ENCODE peak calls at places on chromosomes 5 and 9, in seven cellular contexts. One of them, this sample, is unnamed.

GRCh38 chr5:32017638-32018429 is 156.3 kb downstream of the GOLPH3 start:
- ATAC-seq in activated CD8-positive, alpha-beta T cell treated with anti-CD3 and anti-CD28 coated beads, Interleukin-2, amount 10 ng/mL, durations not matched to agents 7 days and 5 days: peak
- ATAC-seq in HCT116: no peak
- ATAC-seq in aorta: peak
- ATAC-seq in foreskin keratinocyte: peak
- ATAC-seq in PC-3: no peak
- ATAC-seq in heart left ventricle: peak
- ATAC-seq in this sample: no peak

GRCh38 chr5:109454726-109455505 is 45.1 kb upstream of the PJA2 start:
- ATAC-seq in PC-3: no peak
- ATAC-seq in foreskin keratinocyte: no peak
- ATAC-seq in HCT116: no peak
- ATAC-seq in aorta: peak
- ATAC-seq in activated CD8-positive, alpha-beta T cell treated with anti-CD3 and anti-CD28 coated beads, Interleukin-2, amount 10 ng/mL, durations not matched to agents 7 days and 5 days: no peak
- ATAC-seq in heart left ventricle: peak
- ATAC-seq in this sample: peak

GRCh38 chr5:936149-937144 is 43.8 kb downstream of the TRIP13 start:
- ATAC-seq in foreskin keratinocyte: no peak
- ATAC-seq in PC-3: no peak
- ATAC-seq in heart left ventricle: no peak
- ATAC-seq in activated CD8-positive, alpha-beta T cell treated with anti-CD3 and anti-CD28 coated beads, Interleukin-2, amount 10 ng/mL, durations not matched to agents 7 days and 5 days: no peak
- ATAC-seq in HCT116: no peak
- ATAC-seq in aorta: no peak
- ATAC-seq in this sample: no peak

GRCh38 chr5:59648949-59649921 is 244.3 kb downstream of the PDE4D start:
- ATAC-seq in PC-3: no peak
- ATAC-seq in activated CD8-positive, alpha-beta T cell treated with anti-CD3 and anti-CD28 coated beads, Interleukin-2, amount 10 ng/mL, durations not matched to agents 7 days and 5 days: no peak
- ATAC-seq in aorta: no peak
- ATAC-seq in foreskin keratinocyte: no peak
- ATAC-seq in HCT116: no peak
- ATAC-seq in heart left ventricle: peak
- ATAC-seq in this sample: no peak

GRCh38 chr5:150317048-150318003 is 14.6 kb upstream of the ARSI start:
- ATAC-seq in PC-3: peak
- ATAC-seq in aorta: peak
- ATAC-seq in HCT116: peak
- ATAC-seq in foreskin keratinocyte: peak
- ATAC-seq in activated CD8-positive, alpha-beta T cell treated with anti-CD3 and anti-CD28 coated beads, Interleukin-2, amount 10 ng/mL, durations not matched to agents 7 days and 5 days: no peak
- ATAC-seq in heart left ventricle: peak
- ATAC-seq in this sample: peak

GRCh38 chr5:95020382-95020781 is 264.5 kb downstream of the MCTP1 start:
- ATAC-seq in aorta: no peak
- ATAC-seq in foreskin keratinocyte: no peak
- ATAC-seq in activated CD8-positive, alpha-beta T cell treated with anti-CD3 and anti-CD28 coated beads, Interleukin-2, amount 10 ng/mL, durations not matched to agents 7 days and 5 days: no peak
- ATAC-seq in heart left ventricle: no peak
- ATAC-seq in PC-3: no peak
- ATAC-seq in HCT116: no peak
- ATAC-seq in this sample: no peak

GRCh38 chr5:11027660-11028059 is 266.6 kb upstream of the DAP start:
- ATAC-seq in HCT116: no peak
- ATAC-seq in heart left ventricle: no peak
- ATAC-seq in PC-3: no peak
- ATAC-seq in activated CD8-positive, alpha-beta T cell treated with anti-CD3 and anti-CD28 coated beads, Interleukin-2, amount 10 ng/mL, durations not matched to agents 7 days and 5 days: no peak
- ATAC-seq in foreskin keratinocyte: no peak
- ATAC-seq in aorta: no peak
- ATAC-seq in this sample: no peak

GRCh38 chr5:164119806-164120440 is 614.5 kb downstream of the MAT2B start:
- ATAC-seq in foreskin keratinocyte: peak
- ATAC-seq in HCT116: no peak
- ATAC-seq in PC-3: no peak
- ATAC-seq in heart left ventricle: no peak
- ATAC-seq in activated CD8-positive, alpha-beta T cell treated with anti-CD3 and anti-CD28 coated beads, Interleukin-2, amount 10 ng/mL, durations not matched to agents 7 days and 5 days: no peak
- ATAC-seq in aorta: no peak
- ATAC-seq in this sample: peak

GRCh38 chr5:1262381-1262780 is 32.5 kb downstream of the TERT start:
- ATAC-seq in aorta: no peak
- ATAC-seq in PC-3: no peak
- ATAC-seq in foreskin keratinocyte: no peak
- ATAC-seq in activated CD8-positive, alpha-beta T cell treated with anti-CD3 and anti-CD28 coated beads, Interleukin-2, amount 10 ng/mL, durations not matched to agents 7 days and 5 days: no peak
- ATAC-seq in HCT116: no peak
- ATAC-seq in heart left ventricle: no peak
- ATAC-seq in this sample: no peak

GRCh38 chr5:152113401-152113800 is 188.8 kb upstream of the GLRA1 start:
- ATAC-seq in heart left ventricle: no peak
- ATAC-seq in foreskin keratinocyte: peak
- ATAC-seq in HCT116: peak
- ATAC-seq in PC-3: no peak
- ATAC-seq in activated CD8-positive, alpha-beta T cell treated with anti-CD3 and anti-CD28 coated beads, Interleukin-2, amount 10 ng/mL, durations not matched to agents 7 days and 5 days: peak
- ATAC-seq in aorta: no peak
- ATAC-seq in this sample: no peak

GRCh38 chr5:147481857-147482256 is 28.0 kb downstream of the DPYSL3 start:
- ATAC-seq in heart left ventricle: peak
- ATAC-seq in aorta: no peak
- ATAC-seq in activated CD8-positive, alpha-beta T cell treated with anti-CD3 and anti-CD28 coated beads, Interleukin-2, amount 10 ng/mL, durations not matched to agents 7 days and 5 days: no peak
- ATAC-seq in foreskin keratinocyte: no peak
- ATAC-seq in PC-3: no peak
- ATAC-seq in HCT116: no peak
- ATAC-seq in this sample: peak

GRCh38 chr5:91562922-91563321 is 179.8 kb upstream of the ARRDC3 start:
- ATAC-seq in PC-3: no peak
- ATAC-seq in heart left ventricle: no peak
- ATAC-seq in HCT116: no peak
- ATAC-seq in aorta: no peak
- ATAC-seq in activated CD8-positive, alpha-beta T cell treated with anti-CD3 and anti-CD28 coated beads, Interleukin-2, amount 10 ng/mL, durations not matched to agents 7 days and 5 days: no peak
- ATAC-seq in foreskin keratinocyte: no peak
- ATAC-seq in this sample: no peak

GRCh38 chr9:120369608-120370220 is 210.3 kb downstream of the CDK5RAP2 start:
- ATAC-seq in HCT116: no peak
- ATAC-seq in foreskin keratinocyte: no peak
- ATAC-seq in heart left ventricle: no peak
- ATAC-seq in aorta: no peak
- ATAC-seq in activated CD8-positive, alpha-beta T cell treated with anti-CD3 and anti-CD28 coated beads, Interleukin-2, amount 10 ng/mL, durations not matched to agents 7 days and 5 days: no peak
- ATAC-seq in PC-3: no peak
- ATAC-seq in this sample: no peak

GRCh38 chr9:75504721-75505120 is 385.8 kb upstream of the PCSK5 start:
- ATAC-seq in HCT116: no peak
- ATAC-seq in PC-3: no peak
- ATAC-seq in heart left ventricle: no peak
- ATAC-seq in aorta: no peak
- ATAC-seq in activated CD8-positive, alpha-beta T cell treated with anti-CD3 and anti-CD28 coated beads, Interleukin-2, amount 10 ng/mL, durations not matched to agents 7 days and 5 days: no peak
- ATAC-seq in foreskin keratinocyte: no peak
- ATAC-seq in this sample: no peak

GRCh38 chr5:132436936-132437335 is 53.6 kb downstream of the IRF1 start:
- ATAC-seq in HCT116: no peak
- ATAC-seq in aorta: no peak
- ATAC-seq in foreskin keratinocyte: no peak
- ATAC-seq in activated CD8-positive, alpha-beta T cell treated with anti-CD3 and anti-CD28 coated beads, Interleukin-2, amount 10 ng/mL, durations not matched to agents 7 days and 5 days: no peak
- ATAC-seq in PC-3: no peak
- ATAC-seq in heart left ventricle: no peak
- ATAC-seq in this sample: no peak

GRCh38 chr9:112764344-112764743 is 13.8 kb downstream of the SNX30 start:
- ATAC-seq in PC-3: no peak
- ATAC-seq in HCT116: no peak
- ATAC-seq in activated CD8-positive, alpha-beta T cell treated with anti-CD3 and anti-CD28 coated beads, Interleukin-2, amount 10 ng/mL, durations not matched to agents 7 days and 5 days: no peak
- ATAC-seq in foreskin keratinocyte: no peak
- ATAC-seq in heart left ventricle: peak
- ATAC-seq in aorta: no peak
- ATAC-seq in this sample: no peak

GRCh38 chr5:73032635-73033034 is 76.8 kb downstream of the FCHO2 start:
- ATAC-seq in PC-3: no peak
- ATAC-seq in activated CD8-positive, alpha-beta T cell treated with anti-CD3 and anti-CD28 coated beads, Interleukin-2, amount 10 ng/mL, durations not matched to agents 7 days and 5 days: no peak
- ATAC-seq in aorta: no peak
- ATAC-seq in heart left ventricle: no peak
- ATAC-seq in foreskin keratinocyte: no peak
- ATAC-seq in HCT116: no peak
- ATAC-seq in this sample: no peak

GRCh38 chr9:128166169-128166568 is 6.1 kb downstream of the BBLN start:
- ATAC-seq in foreskin keratinocyte: no peak
- ATAC-seq in activated CD8-positive, alpha-beta T cell treated with anti-CD3 and anti-CD28 coated beads, Interleukin-2, amount 10 ng/mL, durations not matched to agents 7 days and 5 days: no peak
- ATAC-seq in heart left ventricle: no peak
- ATAC-seq in HCT116: no peak
- ATAC-seq in PC-3: no peak
- ATAC-seq in aorta: no peak
- ATAC-seq in this sample: no peak

GRCh38 chr5:42143361-42143760 is 218.3 kb downstream of the FBXO4 start:
- ATAC-seq in foreskin keratinocyte: peak
- ATAC-seq in aorta: no peak
- ATAC-seq in HCT116: no peak
- ATAC-seq in PC-3: no peak
- ATAC-seq in heart left ventricle: no peak
- ATAC-seq in activated CD8-positive, alpha-beta T cell treated with anti-CD3 and anti-CD28 coated beads, Interleukin-2, amount 10 ng/mL, durations not matched to agents 7 days and 5 days: no peak
- ATAC-seq in this sample: no peak

GRCh38 chr9:129908846-129909245 is 73.6 kb downstream of the USP20 start:
- ATAC-seq in activated CD8-positive, alpha-beta T cell treated with anti-CD3 and anti-CD28 coated beads, Interleukin-2, amount 10 ng/mL, durations not matched to agents 7 days and 5 days: no peak
- ATAC-seq in aorta: no peak
- ATAC-seq in PC-3: no peak
- ATAC-seq in heart left ventricle: no peak
- ATAC-seq in foreskin keratinocyte: no peak
- ATAC-seq in HCT116: no peak
- ATAC-seq in this sample: no peak

GRCh38 chr5:66653380-66653779 is 57.2 kb downstream of the MAST4 start:
- ATAC-seq in PC-3: no peak
- ATAC-seq in HCT116: no peak
- ATAC-seq in foreskin keratinocyte: peak
- ATAC-seq in aorta: no peak
- ATAC-seq in heart left ventricle: peak
- ATAC-seq in activated CD8-positive, alpha-beta T cell treated with anti-CD3 and anti-CD28 coated beads, Interleukin-2, amount 10 ng/mL, durations not matched to agents 7 days and 5 days: no peak
- ATAC-seq in this sample: no peak

GRCh38 chr9:78505546-78505945 is 208.6 kb downstream of the PSAT1 start:
- ATAC-seq in aorta: no peak
- ATAC-seq in activated CD8-positive, alpha-beta T cell treated with anti-CD3 and anti-CD28 coated beads, Interleukin-2, amount 10 ng/mL, durations not matched to agents 7 days and 5 days: no peak
- ATAC-seq in foreskin keratinocyte: no peak
- ATAC-seq in PC-3: no peak
- ATAC-seq in heart left ventricle: no peak
- ATAC-seq in HCT116: peak
- ATAC-seq in this sample: no peak

GRCh38 chr9:112887377-112887776 is 3.3 kb downstream of the SLC46A2 start:
- ATAC-seq in activated CD8-positive, alpha-beta T cell treated with anti-CD3 and anti-CD28 coated beads, Interleukin-2, amount 10 ng/mL, durations not matched to agents 7 days and 5 days: no peak
- ATAC-seq in aorta: no peak
- ATAC-seq in foreskin keratinocyte: no peak
- ATAC-seq in heart left ventricle: no peak
- ATAC-seq in PC-3: no peak
- ATAC-seq in HCT116: peak
- ATAC-seq in this sample: no peak

GRCh38 chr5:173329370-173330150 is 1.3 kb upstream of the STC2 start:
- ATAC-seq in foreskin keratinocyte: peak
- ATAC-seq in PC-3: peak
- ATAC-seq in HCT116: peak
- ATAC-seq in activated CD8-positive, alpha-beta T cell treated with anti-CD3 and anti-CD28 coated beads, Interleukin-2, amount 10 ng/mL, durations not matched to agents 7 days and 5 days: peak
- ATAC-seq in aorta: no peak
- ATAC-seq in heart left ventricle: peak
- ATAC-seq in this sample: no peak